ENCODE peak calls at places on chromosome 7, in nine cellular contexts. R is endothelial cell of umbilical vein, H is H1, I is right lobe of liver, K is tibial artery, V is SJSA1, G is A549, Q is HCT116, A is esophagus squamous epithelium. N is an unnamed sample. For H3K4me1, the result is how much of the 10 kb centered on the place peaks cover.

GRCh38 chr7:120794100-120794729 is 63.7 kb downstream of the TSPAN12 start:
- DNase-seq in G (no peak), K (no peak), R (no peak), H (no peak), V (no peak), A (no peak), Q (no peak), I (no peak), N (no peak)

GRCh38 chr7:41391818-41392217 is 311.1 kb downstream of the INHBA start:
- DNase-seq in I (no peak), H (no peak), K (no peak), A (no peak), R (no peak), G (no peak), Q (no peak), V (no peak), N (no peak)

GRCh38 chr7:22920664-22921063 is 93.3 kb downstream of the HYCC1 start:
- DNase-seq in G (no peak), V (no peak), I (no peak), R (no peak), K (no peak), Q (no peak), H (no peak), A (no peak), N (no peak)

GRCh38 chr7:23530355-23530754 is 1.4 kb downstream of the TRA2A start:
- DNase-seq in I (no peak), K (no peak), G (peak), Q (no peak), R (peak), V (no peak), H (no peak), A (no peak), N (peak)

GRCh38 chr7:23335141-23335540 is 36.0 kb downstream of the MALSU1 start:
- DNase-seq in A (no peak), G (no peak), Q (no peak), I (no peak), V (no peak), R (no peak), K (no peak), H (no peak), N (no peak)

GRCh38 chr7:127715901-127716300 is 63.9 kb downstream of the SND1 start:
- DNase-seq in H (no peak), K (no peak), V (no peak), G (no peak), A (no peak), Q (no peak), R (no peak), I (no peak), N (no peak)

GRCh38 chr7:129574487-129574886 is 37.0 kb upstream of the NRF1 start:
- DNase-seq in Q (no peak), H (no peak), V (no peak), I (no peak), R (peak), K (no peak), G (no peak), A (no peak), N (no peak)

GRCh38 chr7:27139335-27140107 is 4.0 kb downstream of the HOXA5 start:
- DNase-seq in G (no peak), A (no peak), R (no peak), I (peak), K (no peak), H (no peak), V (peak), Q (no peak), N (no peak)

GRCh38 chr7:17307969-17308648 is 9.7 kb downstream of the AHR start:
- DNase-seq in K (no peak), A (no peak), H (no peak), R (no peak), V (no peak), I (no peak), Q (no peak), G (no peak), N (no peak)

GRCh38 chr7:137717811-137718271 is 128.9 kb downstream of the DGKI start:
- DNase-seq in A (no peak), I (no peak), K (no peak), Q (no peak), V (peak), H (peak), G (no peak), R (no peak), N (no peak)

GRCh38 chr7:52498319-52498718 is 537.1 kb upstream of the POM121L12 start:
- DNase-seq in R (peak), A (no peak), V (no peak), K (no peak), H (no peak), G (no peak), I (no peak), Q (no peak), N (no peak)

DNA sequence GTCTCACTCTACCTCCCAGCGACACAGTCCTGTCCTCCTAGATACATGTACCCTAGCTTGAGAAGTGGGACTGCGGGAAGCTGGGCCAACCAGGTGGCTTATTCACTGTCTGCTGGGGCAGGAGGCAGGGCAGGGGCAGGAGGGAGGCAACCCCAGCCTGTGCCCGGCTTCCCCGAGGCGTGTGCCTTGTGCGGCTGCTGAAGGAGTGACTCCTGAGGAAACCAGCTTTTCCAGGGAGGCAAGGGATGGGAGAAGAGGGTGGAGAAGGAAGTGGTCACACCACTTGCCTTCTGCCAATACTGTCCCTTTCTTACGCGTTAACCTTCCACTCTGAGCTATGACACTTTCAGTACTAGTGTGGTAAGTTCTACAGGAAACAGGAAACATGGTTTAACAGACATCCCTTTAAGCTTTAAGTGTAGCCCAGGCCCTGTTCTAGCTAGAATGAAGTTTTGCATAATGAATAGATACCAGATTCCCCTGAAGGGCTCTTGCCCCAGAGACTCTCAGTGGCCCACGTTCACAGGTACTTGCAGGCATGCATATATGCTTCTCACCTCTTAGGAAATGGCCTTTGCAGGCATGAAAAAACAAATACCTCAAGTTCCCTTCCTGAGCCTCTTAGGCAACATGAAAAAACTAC is 40.6 kb downstream of the SYPL1 start:
- DNase-seq in V (no peak), K (no peak), G (no peak), R (peak), H (no peak), A (no peak), Q (no peak), I (no peak), N (peak)
- H3K27ac ChIP-seq in V (no peak), K (peak), G (no peak), R (peak), H (no peak), A (peak), Q (no peak), I (peak), N (peak)

DNA sequence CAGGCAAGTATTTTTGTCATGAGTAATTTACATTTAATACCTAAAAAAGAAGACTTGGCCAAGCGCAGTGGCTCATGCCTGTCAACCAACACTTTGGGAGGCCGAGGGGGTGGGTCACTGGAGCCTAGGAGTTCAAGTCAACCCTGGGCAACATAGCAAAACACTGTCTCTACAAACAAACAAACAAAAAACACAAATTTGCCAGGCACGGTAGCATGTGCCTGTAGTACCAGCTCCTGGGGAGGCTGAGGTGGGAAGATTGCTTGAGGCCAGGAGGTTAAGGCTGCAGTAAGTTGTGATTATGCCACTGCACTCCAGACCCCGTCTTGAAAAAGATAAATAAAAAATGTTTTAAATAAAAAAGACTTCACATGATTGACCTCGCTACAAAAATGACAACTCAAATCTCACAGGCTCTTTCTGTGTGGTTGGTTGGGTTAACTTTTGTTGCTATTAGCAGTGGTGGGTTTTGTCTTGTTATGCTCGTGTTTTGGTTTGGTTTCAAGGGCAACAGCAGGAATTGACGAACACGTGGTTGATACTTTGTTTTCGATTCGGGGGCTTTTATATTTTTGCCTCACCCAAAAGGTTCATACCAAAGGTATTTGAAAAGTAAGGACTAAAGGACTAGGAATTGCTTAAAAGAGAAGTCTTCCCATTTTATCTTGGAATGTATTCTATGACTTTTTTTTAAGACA is 227.2 kb upstream of the MKLN1 start:
- DNase-seq in R (no peak), G (no peak), H (no peak), A (no peak), Q (no peak), V (no peak), I (no peak), K (no peak), N (no peak)
- H3K4me1 ChIP-seq in R (under half), G (half or more), H (under half), A (half or more), Q (under half), V (under half), I (under half), K (half or more), N (under half)

GRCh38 chr7:11194492-11194891 is 220.8 kb downstream of the PHF14 start:
- DNase-seq in H (no peak), G (no peak), K (no peak), R (no peak), A (no peak), Q (no peak), I (no peak), V (no peak), N (no peak)

GRCh38 chr7:11193888-11194287 is 220.2 kb downstream of the PHF14 start:
- DNase-seq in I (no peak), H (no peak), Q (no peak), V (no peak), A (no peak), R (no peak), G (no peak), K (no peak), N (no peak)

GRCh38 chr7:11191574-11192220 is 218.0 kb downstream of the PHF14 start:
- DNase-seq in R (no peak), K (no peak), A (no peak), G (no peak), Q (no peak), V (no peak), H (no peak), I (no peak), N (no peak)

GRCh38 chr7:11193131-11193867 is 219.6 kb downstream of the PHF14 start:
- DNase-seq in A (no peak), H (peak), I (peak), V (no peak), R (no peak), K (peak), Q (no peak), G (no peak), N (no peak)

DNA sequence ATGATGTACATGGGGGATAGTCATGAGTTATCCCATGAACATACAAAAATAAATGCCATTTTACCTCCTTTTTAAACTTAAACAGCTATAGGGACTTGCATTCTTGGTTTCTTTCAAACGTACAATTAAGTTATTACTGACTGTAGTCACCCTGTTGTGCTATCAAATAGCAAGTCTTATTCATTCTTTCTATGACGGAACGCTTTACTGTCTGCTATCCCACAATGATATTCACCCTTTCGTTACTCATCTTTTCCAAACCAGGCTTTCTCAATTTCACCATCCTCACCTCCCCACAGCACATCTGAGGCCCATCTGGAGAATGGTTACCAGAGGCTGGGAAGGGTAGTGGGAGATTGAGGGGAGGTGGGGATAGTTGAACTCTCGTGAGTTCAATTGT is 218.8 kb downstream of the PHF14 start:
- DNase-seq in A (no peak), I (no peak), G (no peak), R (no peak), V (no peak), H (no peak), Q (no peak), K (no peak), N (no peak)
- H3K4me3 ChIP-seq in A (no peak), I (peak), G (no peak), R (no peak), V (no peak), H (peak), Q (no peak), K (peak), N (no peak)

DNA sequence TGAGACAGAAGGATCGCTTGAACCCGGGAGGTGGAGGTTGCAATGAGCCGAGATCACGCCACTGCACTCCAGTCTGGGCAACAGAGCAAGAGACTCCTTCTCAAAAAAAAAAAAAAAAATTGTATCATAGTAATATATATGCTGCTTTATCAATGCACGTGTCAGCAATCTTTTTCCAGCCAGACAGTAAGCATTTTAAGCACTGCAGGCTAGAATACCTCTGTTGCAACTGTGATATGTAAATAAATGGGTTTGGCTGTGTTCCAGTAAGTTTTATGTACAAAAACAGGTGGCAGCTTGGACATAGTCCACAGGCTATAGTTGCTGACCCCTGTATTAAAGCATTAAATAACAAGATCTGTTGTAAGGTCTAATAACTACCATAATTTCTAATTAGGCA is 161.6 kb downstream of the ELMO1 start:
- DNase-seq in I (no peak), G (no peak), A (no peak), H (no peak), Q (no peak), R (peak), V (no peak), K (no peak), N (no peak)
- H3K27ac ChIP-seq in I (no peak), G (no peak), A (no peak), H (no peak), Q (no peak), R (no peak), V (no peak), K (no peak), N (no peak)

GRCh38 chr7:101155303-101155702 is 1.0 kb downstream of the AP1S1 start:
- DNase-seq in G (no peak), A (no peak), H (no peak), R (no peak), K (no peak), V (no peak), I (no peak), Q (no peak), N (no peak)

GRCh38 chr7:101154693-101155102 is 422 bp downstream of the AP1S1 start:
- DNase-seq in A (no peak), V (no peak), I (no peak), H (no peak), Q (no peak), K (no peak), R (no peak), G (no peak), N (no peak)

GRCh38 chr7:101156277-101156676 is 2.0 kb downstream of the AP1S1 start:
- DNase-seq in H (no peak), K (no peak), A (no peak), Q (no peak), V (no peak), G (no peak), R (no peak), I (no peak), N (no peak)

GRCh38 chr7:101153969-101154692 is at the start of gene AP1S1:
- DNase-seq in A (peak), I (peak), Q (peak), K (peak), R (peak), H (peak), V (peak), G (peak), N (peak)

DNA sequence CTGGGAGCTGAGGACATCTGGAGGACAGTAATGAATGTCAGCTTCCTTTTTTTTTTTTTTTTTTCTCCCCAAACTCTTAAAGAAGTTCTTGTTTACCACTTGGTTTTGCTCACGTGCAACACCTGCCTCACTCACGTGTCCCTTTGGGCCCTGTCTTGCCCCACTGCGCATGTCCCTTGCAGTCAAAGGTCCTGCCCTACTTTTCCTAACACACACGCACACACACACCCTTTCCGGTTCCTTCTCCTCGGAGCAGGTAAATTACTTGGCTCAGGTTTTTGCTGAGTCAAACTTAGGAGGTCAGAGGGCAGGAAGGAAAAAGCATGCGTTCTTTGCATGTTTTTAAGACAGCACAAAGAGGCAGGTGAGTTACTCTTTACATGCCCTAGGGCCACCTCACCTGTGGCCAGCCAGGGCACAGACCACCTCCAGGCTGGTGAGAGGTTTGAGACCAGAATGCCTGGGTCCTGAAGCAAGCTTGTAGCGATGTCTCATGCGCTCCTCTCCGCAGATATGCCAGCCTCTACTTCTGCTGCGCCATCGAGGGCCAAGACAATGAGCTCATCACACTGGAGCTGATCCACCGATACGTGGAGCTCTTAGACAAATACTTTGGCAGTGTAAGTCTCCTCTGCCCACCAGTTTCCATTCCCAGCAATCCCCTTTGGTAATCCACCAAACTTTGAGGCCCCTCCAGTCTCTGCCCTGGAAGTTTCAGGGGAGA is 2.8 kb downstream of the AP1S1 start:
- DNase-seq in H (no peak), I (no peak), G (no peak), Q (no peak), R (no peak), A (no peak), K (no peak), V (no peak), N (no peak)
- H3K4me1 ChIP-seq in H (under half), I (under half), G (half or more), Q (half or more), R (under half), A (under half), K (under half), V (under half), N (under half)

GRCh38 chr7:7817748-7818147 is 99.3 kb upstream of the RPA3 start:
- DNase-seq in V (no peak), H (no peak), I (no peak), G (no peak), K (no peak), A (no peak), R (no peak), Q (no peak), N (no peak)

GRCh38 chr7:7816816-7817536 is 98.6 kb upstream of the RPA3 start:
- DNase-seq in G (no peak), K (no peak), R (no peak), Q (no peak), H (no peak), V (no peak), I (no peak), A (no peak), N (no peak)

GRCh38 chr7:7812112-7812511 is 93.7 kb upstream of the RPA3 start:
- DNase-seq in H (no peak), Q (no peak), K (no peak), A (no peak), R (no peak), G (no peak), I (no peak), V (no peak), N (no peak)

GRCh38 chr7:7816084-7816483 is 97.7 kb upstream of the RPA3 start:
- DNase-seq in K (no peak), Q (no peak), R (no peak), H (no peak), V (no peak), I (no peak), A (no peak), G (no peak), N (peak)

GRCh38 chr7:7815395-7815794 is 97.0 kb upstream of the RPA3 start:
- DNase-seq in I (no peak), K (no peak), V (no peak), G (no peak), Q (no peak), A (no peak), R (no peak), H (no peak), N (no peak)
- H3K4me3 ChIP-seq in I (no peak), K (no peak), V (no peak), G (no peak), Q (no peak), A (no peak), R (no peak), H (no peak), N (no peak)

GRCh38 chr7:50069613-50070012 is 23.4 kb downstream of the ZPBP start:
- DNase-seq in G (no peak), K (no peak), R (no peak), H (no peak), Q (no peak), A (no peak), V (no peak), I (no peak), N (no peak)
- H3K27ac ChIP-seq in G (no peak), K (peak), R (no peak), H (peak), Q (peak), A (peak), V (no peak), I (peak), N (peak)

GRCh38 chr7:47330026-47330425 is 251.9 kb downstream of the TNS3 start:
- DNase-seq in R (no peak), I (no peak), K (no peak), A (no peak), Q (no peak), V (no peak), G (no peak), H (no peak), N (no peak)
- H3K4me1 ChIP-seq in R (under half), I (under half), K (half or more), A (half or more), Q (under half), V (half or more), G (under half), H (under half), N (under half)

DNA sequence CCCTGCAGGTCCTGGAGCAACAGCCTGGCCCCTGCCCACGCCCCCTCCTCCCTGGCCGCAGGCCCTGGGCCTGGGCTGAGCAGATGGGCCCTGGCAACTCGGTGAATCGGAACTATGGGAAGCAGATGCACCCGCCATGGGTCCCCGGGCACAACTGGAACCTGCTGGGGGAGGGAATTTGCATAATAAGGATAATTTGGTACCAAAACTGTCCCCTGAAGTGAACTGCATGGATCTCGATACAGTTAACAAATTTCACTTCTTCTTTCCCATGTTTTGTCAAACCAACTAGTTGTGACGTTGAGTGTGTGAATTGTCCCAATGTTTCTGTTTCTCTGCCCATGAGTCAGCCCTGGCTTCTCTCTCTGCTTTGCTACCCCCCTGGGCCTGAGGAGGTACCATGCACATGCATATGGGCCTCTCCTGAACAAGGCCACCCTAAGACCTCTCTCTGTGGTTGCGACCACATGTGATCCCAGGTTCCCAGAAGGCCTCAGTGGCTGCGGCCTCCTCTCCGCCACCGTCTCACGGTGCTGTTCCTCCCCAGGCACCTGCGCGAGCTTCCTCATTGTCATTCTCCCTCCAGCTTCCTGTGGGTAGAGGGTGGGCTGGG is 40.2 kb downstream of the FIGNL1 start:
- DNase-seq in R (no peak), I (no peak), Q (no peak), A (no peak), V (no peak), G (no peak), K (no peak), H (no peak), N (no peak)
- H3K4me3 ChIP-seq in R (no peak), I (no peak), Q (no peak), A (no peak), V (no peak), G (no peak), K (no peak), H (no peak), N (no peak)

GRCh38 chr7:69199048-69199447 is 399.2 kb upstream of the AUTS2 start:
- DNase-seq in H (no peak), I (no peak), K (no peak), G (no peak), Q (no peak), R (no peak), V (no peak), A (no peak), N (no peak)
- H3K27ac ChIP-seq in H (no peak), I (no peak), K (no peak), G (no peak), Q (no peak), R (no peak), V (no peak), A (no peak), N (no peak)

N was measured in effector memory CD4-positive, alpha-beta T cell.